ENCODE peak calls at places on chromosomes 6 and 20, in eight cellular contexts. One of them, this sample, is unnamed.

GRCh38 chr6:30493643-30494250 is 4.4 kb downstream of the HLA-E start:
- DNase-seq in ovary: no peak
- DNase-seq in spleen: peak
- DNase-seq in gastrocnemius medialis: no peak
- DNase-seq in testis: no peak
- DNase-seq in adrenal gland: no peak
- DNase-seq in sigmoid colon: no peak
- DNase-seq in endothelial cell of umbilical vein: peak
- DNase-seq in this sample: no peak

GRCh38 chr6:157823523-157824370 is 701 bp downstream of the SNX9 start:
- DNase-seq in spleen: peak
- DNase-seq in endothelial cell of umbilical vein: peak
- DNase-seq in adrenal gland: peak
- DNase-seq in ovary: peak
- DNase-seq in sigmoid colon: peak
- DNase-seq in testis: peak
- DNase-seq in gastrocnemius medialis: peak
- DNase-seq in this sample: peak

GRCh38 chr20:61284752-61285151 is 32.7 kb downstream of the CDH4 start:
- DNase-seq in endothelial cell of umbilical vein: no peak
- DNase-seq in sigmoid colon: no peak
- DNase-seq in testis: no peak
- DNase-seq in spleen: no peak
- DNase-seq in ovary: no peak
- DNase-seq in adrenal gland: no peak
- DNase-seq in gastrocnemius medialis: no peak
- DNase-seq in this sample: no peak

GRCh38 chr6:31383149-31383548 is 20.2 kb upstream of the MICA start:
- DNase-seq in ovary: no peak
- DNase-seq in sigmoid colon: no peak
- DNase-seq in testis: no peak
- DNase-seq in spleen: no peak
- DNase-seq in adrenal gland: peak
- DNase-seq in gastrocnemius medialis: no peak
- DNase-seq in endothelial cell of umbilical vein: no peak
- DNase-seq in this sample: no peak

GRCh38 chr6:144745434-144745833 is 460.3 kb downstream of the UTRN start:
- DNase-seq in spleen: no peak
- DNase-seq in sigmoid colon: no peak
- DNase-seq in gastrocnemius medialis: no peak
- DNase-seq in ovary: no peak
- DNase-seq in testis: no peak
- DNase-seq in adrenal gland: no peak
- DNase-seq in endothelial cell of umbilical vein: no peak
- DNase-seq in this sample: no peak

GRCh38 chr6:124535746-124536145 is 426.5 kb upstream of the RNF217 start:
- DNase-seq in sigmoid colon: no peak
- DNase-seq in adrenal gland: peak
- DNase-seq in spleen: no peak
- DNase-seq in testis: no peak
- DNase-seq in gastrocnemius medialis: no peak
- DNase-seq in endothelial cell of umbilical vein: peak
- DNase-seq in ovary: no peak
- DNase-seq in this sample: no peak

GRCh38 chr6:78538002-78538401 is 329.3 kb upstream of the IRAK1BP1 start:
- DNase-seq in sigmoid colon: no peak
- DNase-seq in endothelial cell of umbilical vein: peak
- DNase-seq in adrenal gland: no peak
- DNase-seq in ovary: no peak
- DNase-seq in gastrocnemius medialis: no peak
- DNase-seq in testis: no peak
- DNase-seq in spleen: no peak
- DNase-seq in this sample: no peak

GRCh38 chr6:21808551-21809181 is 215.1 kb downstream of the SOX4 start:
- DNase-seq in ovary: peak
- DNase-seq in testis: peak
- DNase-seq in adrenal gland: peak
- DNase-seq in endothelial cell of umbilical vein: peak
- DNase-seq in spleen: no peak
- DNase-seq in sigmoid colon: peak
- DNase-seq in gastrocnemius medialis: no peak
- DNase-seq in this sample: no peak

GRCh38 chr6:97392735-97393134 is 109.7 kb upstream of the MMS22L start:
- DNase-seq in adrenal gland: no peak
- DNase-seq in ovary: no peak
- DNase-seq in endothelial cell of umbilical vein: no peak
- DNase-seq in testis: no peak
- DNase-seq in spleen: no peak
- DNase-seq in gastrocnemius medialis: no peak
- DNase-seq in sigmoid colon: no peak
- DNase-seq in this sample: no peak

GRCh38 chr6:131787955-131788712 is 19.7 kb upstream of the ENPP1 start:
- DNase-seq in sigmoid colon: no peak
- DNase-seq in testis: no peak
- DNase-seq in endothelial cell of umbilical vein: no peak
- DNase-seq in adrenal gland: no peak
- DNase-seq in ovary: no peak
- DNase-seq in spleen: no peak
- DNase-seq in gastrocnemius medialis: peak
- DNase-seq in this sample: no peak

GRCh38 chr20:33415948-33416347 is 14.6 kb upstream of the CDK5RAP1 start:
- DNase-seq in adrenal gland: peak
- DNase-seq in sigmoid colon: no peak
- DNase-seq in gastrocnemius medialis: peak
- DNase-seq in spleen: no peak
- DNase-seq in ovary: no peak
- DNase-seq in testis: peak
- DNase-seq in endothelial cell of umbilical vein: no peak
- DNase-seq in this sample: no peak

GRCh38 chr6:118813795-118814194 is 80.2 kb upstream of the ASF1A start:
- DNase-seq in spleen: no peak
- DNase-seq in adrenal gland: no peak
- DNase-seq in sigmoid colon: no peak
- DNase-seq in testis: no peak
- DNase-seq in ovary: no peak
- DNase-seq in gastrocnemius medialis: no peak
- DNase-seq in endothelial cell of umbilical vein: no peak
- DNase-seq in this sample: no peak

GRCh38 chr6:90097357-90097756 is 199.3 kb downstream of the BACH2 start:
- DNase-seq in sigmoid colon: no peak
- DNase-seq in testis: no peak
- DNase-seq in ovary: no peak
- DNase-seq in adrenal gland: no peak
- DNase-seq in spleen: no peak
- DNase-seq in gastrocnemius medialis: no peak
- DNase-seq in endothelial cell of umbilical vein: no peak
- DNase-seq in this sample: no peak

GRCh38 chr20:50392138-50392866 is 117.9 kb upstream of the PTPN1 start:
- DNase-seq in ovary: no peak
- DNase-seq in endothelial cell of umbilical vein: no peak
- DNase-seq in adrenal gland: no peak
- DNase-seq in spleen: no peak
- DNase-seq in testis: no peak
- DNase-seq in gastrocnemius medialis: no peak
- DNase-seq in sigmoid colon: no peak
- DNase-seq in this sample: no peak

GRCh38 chr6:112437053-112437452 is 89.9 kb downstream of the RFPL4B start:
- DNase-seq in endothelial cell of umbilical vein: no peak
- DNase-seq in testis: no peak
- DNase-seq in gastrocnemius medialis: no peak
- DNase-seq in spleen: no peak
- DNase-seq in adrenal gland: no peak
- DNase-seq in sigmoid colon: no peak
- DNase-seq in ovary: no peak
- DNase-seq in this sample: no peak

GRCh38 chr6:3731700-3732099 is 19.8 kb downstream of the PXDC1 start:
- DNase-seq in spleen: peak
- DNase-seq in gastrocnemius medialis: no peak
- DNase-seq in testis: no peak
- DNase-seq in endothelial cell of umbilical vein: no peak
- DNase-seq in ovary: no peak
- DNase-seq in adrenal gland: no peak
- DNase-seq in sigmoid colon: no peak
- DNase-seq in this sample: no peak

GRCh38 chr6:49906511-49906910 is 40.2 kb upstream of the CRISP1 start:
- DNase-seq in sigmoid colon: no peak
- DNase-seq in gastrocnemius medialis: peak
- DNase-seq in testis: no peak
- DNase-seq in ovary: no peak
- DNase-seq in adrenal gland: no peak
- DNase-seq in endothelial cell of umbilical vein: no peak
- DNase-seq in spleen: no peak
- DNase-seq in this sample: no peak

GRCh38 chr6:143125455-143125854 is 64.8 kb downstream of the AIG1 start:
- DNase-seq in ovary: no peak
- DNase-seq in adrenal gland: no peak
- DNase-seq in spleen: no peak
- DNase-seq in testis: no peak
- DNase-seq in gastrocnemius medialis: no peak
- DNase-seq in sigmoid colon: no peak
- DNase-seq in endothelial cell of umbilical vein: no peak
- DNase-seq in this sample: no peak

GRCh38 chr6:113893866-113894265 is 36.7 kb downstream of the MARCKS start:
- DNase-seq in testis: no peak
- DNase-seq in gastrocnemius medialis: no peak
- DNase-seq in adrenal gland: no peak
- DNase-seq in ovary: no peak
- DNase-seq in endothelial cell of umbilical vein: peak
- DNase-seq in sigmoid colon: no peak
- DNase-seq in spleen: no peak
- DNase-seq in this sample: no peak

GRCh38 chr6:105137388-105137787 is 42.4 kb downstream of the POPDC3 start:
- DNase-seq in ovary: peak
- DNase-seq in gastrocnemius medialis: peak
- DNase-seq in sigmoid colon: peak
- DNase-seq in endothelial cell of umbilical vein: no peak
- DNase-seq in testis: peak
- DNase-seq in spleen: no peak
- DNase-seq in adrenal gland: no peak
- DNase-seq in this sample: no peak

GRCh38 chr6:150238857-150239407 is 96.1 kb downstream of the PPP1R14C start:
- DNase-seq in endothelial cell of umbilical vein: no peak
- DNase-seq in sigmoid colon: no peak
- DNase-seq in gastrocnemius medialis: no peak
- DNase-seq in ovary: no peak
- DNase-seq in adrenal gland: no peak
- DNase-seq in testis: no peak
- DNase-seq in spleen: no peak
- DNase-seq in this sample: no peak
- TF ChIP-seq CTCF in endothelial cell of umbilical vein: no peak
- TF ChIP-seq CTCF in sigmoid colon: no peak
- TF ChIP-seq CTCF in gastrocnemius medialis: no peak
- TF ChIP-seq CTCF in ovary: no peak
- TF ChIP-seq CTCF in adrenal gland: no peak
- TF ChIP-seq CTCF in testis: no peak
- TF ChIP-seq CTCF in spleen: no peak
- TF ChIP-seq CTCF in this sample: no peak

DNA sequence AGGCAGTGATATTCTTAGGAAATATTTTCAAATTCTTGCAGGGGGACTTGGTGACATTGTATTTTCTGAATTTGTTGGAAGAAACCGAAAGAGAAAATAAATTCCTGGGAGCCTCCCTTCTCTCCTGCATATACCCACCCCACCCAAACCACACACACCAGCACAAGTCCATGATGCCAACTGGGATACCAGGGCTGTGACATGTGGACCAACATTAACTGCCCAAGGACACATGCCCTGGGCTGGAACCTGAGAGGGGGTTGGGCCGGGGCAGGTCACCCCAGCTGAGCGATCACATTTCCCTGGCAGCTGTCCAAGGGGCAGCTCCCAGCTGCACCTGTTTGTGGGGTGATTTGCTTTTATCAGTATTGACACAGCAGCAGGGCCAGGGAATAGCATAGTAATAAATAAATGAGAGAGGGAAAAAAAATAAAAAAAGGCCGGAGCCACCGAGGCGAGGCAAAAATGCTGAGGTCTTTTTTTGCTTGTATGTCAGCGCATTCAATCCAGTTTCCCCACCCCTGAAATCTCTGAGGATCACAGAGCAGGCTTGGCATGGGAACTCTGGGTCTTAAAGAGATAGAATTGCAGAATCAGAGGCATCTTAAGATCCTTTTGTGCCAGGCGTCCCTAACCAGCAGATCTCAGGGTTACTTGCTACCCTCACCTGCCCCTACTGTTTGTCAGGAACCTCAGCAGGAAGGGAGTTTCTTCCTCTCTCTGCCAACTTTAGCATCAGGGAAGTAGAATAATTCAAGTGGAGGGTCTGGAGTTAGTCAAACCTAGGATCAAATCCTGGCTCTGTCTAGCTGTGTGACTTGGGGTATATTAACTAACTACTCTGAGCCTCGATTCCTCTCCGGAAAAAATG is 66.5 kb upstream of the PIM1 start:
- DNase-seq in sigmoid colon: peak
- DNase-seq in adrenal gland: peak
- DNase-seq in gastrocnemius medialis: peak
- DNase-seq in ovary: peak
- DNase-seq in endothelial cell of umbilical vein: peak
- DNase-seq in spleen: peak
- DNase-seq in testis: no peak
- DNase-seq in this sample: peak
- TF ChIP-seq POLR2A in sigmoid colon: no peak
- TF ChIP-seq POLR2A in adrenal gland: no peak
- TF ChIP-seq POLR2A in gastrocnemius medialis: no peak
- TF ChIP-seq POLR2A in ovary: no peak
- TF ChIP-seq POLR2A in endothelial cell of umbilical vein: no peak
- TF ChIP-seq POLR2A in spleen: no peak
- TF ChIP-seq POLR2A in testis: no peak
- TF ChIP-seq POLR2A in this sample: no peak

DNA sequence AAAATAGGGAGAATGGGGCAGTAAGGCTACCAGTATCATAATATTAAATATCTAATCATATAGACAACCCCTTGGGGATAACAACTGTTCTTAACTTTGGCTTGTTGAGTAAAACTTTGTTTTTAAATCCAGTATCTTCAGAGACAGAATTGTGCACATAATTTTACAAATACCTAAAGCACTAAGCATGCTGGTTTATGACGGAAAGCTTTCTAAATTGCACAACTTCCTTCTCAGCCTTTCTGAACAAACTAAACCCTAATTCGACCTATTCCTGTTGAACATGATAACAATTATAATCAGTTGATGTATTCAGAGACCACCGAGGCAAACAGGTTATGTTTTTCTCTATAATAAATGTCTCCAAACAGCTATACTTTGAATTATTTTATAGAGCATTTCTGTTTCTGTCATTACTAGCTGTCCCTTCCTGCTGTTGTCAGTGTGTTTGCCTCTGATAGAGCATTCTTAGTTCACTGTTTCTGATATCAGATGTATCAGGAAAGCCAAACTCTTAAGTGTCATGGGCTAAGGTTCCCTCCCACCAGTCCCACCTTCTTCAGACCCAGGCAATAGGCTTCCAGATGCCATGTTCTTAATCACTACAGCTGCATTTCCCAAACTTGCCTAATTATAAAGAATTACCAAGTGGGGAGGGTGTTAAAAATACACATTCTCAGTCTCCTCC is 8.7 kb downstream of the ZHX3 start:
- DNase-seq in ovary: no peak
- DNase-seq in adrenal gland: no peak
- DNase-seq in sigmoid colon: no peak
- DNase-seq in testis: no peak
- DNase-seq in endothelial cell of umbilical vein: no peak
- DNase-seq in gastrocnemius medialis: no peak
- DNase-seq in spleen: no peak
- DNase-seq in this sample: no peak
- H3K4me3 ChIP-seq in ovary: no peak
- H3K4me3 ChIP-seq in adrenal gland: no peak
- H3K4me3 ChIP-seq in sigmoid colon: no peak
- H3K4me3 ChIP-seq in testis: no peak
- H3K4me3 ChIP-seq in endothelial cell of umbilical vein: no peak
- H3K4me3 ChIP-seq in gastrocnemius medialis: no peak
- H3K4me3 ChIP-seq in spleen: no peak
- H3K4me3 ChIP-seq in this sample: no peak

GRCh38 chr6:72999995-73000394 is 225.3 kb downstream of the KHDC1L start:
- DNase-seq in ovary: no peak
- DNase-seq in adrenal gland: no peak
- DNase-seq in spleen: no peak
- DNase-seq in endothelial cell of umbilical vein: no peak
- DNase-seq in sigmoid colon: no peak
- DNase-seq in gastrocnemius medialis: no peak
- DNase-seq in testis: no peak
- DNase-seq in this sample: no peak
- TF ChIP-seq CTCF in ovary: no peak
- TF ChIP-seq CTCF in adrenal gland: no peak
- TF ChIP-seq CTCF in spleen: no peak
- TF ChIP-seq CTCF in endothelial cell of umbilical vein: no peak
- TF ChIP-seq CTCF in sigmoid colon: no peak
- TF ChIP-seq CTCF in gastrocnemius medialis: no peak
- TF ChIP-seq CTCF in testis: no peak
- TF ChIP-seq CTCF in this sample: no peak

This sample was measured in lower leg skin.